ENCODE peak calls at places on chromosomes 2 and 18, in five cellular contexts. P is T-helper 2 cell, F is foreskin keratinocyte, U is mucosa of gallbladder, E is pancreas. O is an unnamed sample.

GRCh38 chr2:116719841-116720240 is 1094.7 kb upstream of the DDX18 start:
- DNase-seq in P (no peak), E (no peak), U (no peak), F (peak; percentile 72), O (no peak)

GRCh38 chr2:100786297-100786658 is 33.7 kb upstream of the NPAS2 start:
- DNase-seq in U (peak; percentile 72), P (no peak), F (peak; percentile 87), E (no peak), O (peak; percentile 92)

GRCh38 chr2:148814143-148814852 is 60.7 kb upstream of the KIF5C start:
- DNase-seq in P (no peak), E (no peak), U (no peak), F (no peak), O (peak; percentile 57)

GRCh38 chr18:37460616-37461015 is 105.0 kb downstream of the CELF4 start:
- DNase-seq in U (no peak), E (no peak), F (no peak), P (no peak), O (no peak)

GRCh38 chr2:68847751-68848150 is 23.4 kb downstream of the BMP10 start:
- DNase-seq in P (no peak), F (no peak), E (no peak), U (peak; percentile 34), O (no peak)

GRCh38 chr2:158760887-158761286 is 34.2 kb upstream of the DAPL1 start:
- DNase-seq in P (no peak), U (no peak), F (peak; percentile 41), E (no peak), O (peak; percentile 47)

GRCh38 chr2:119827866-119828507 is 68.3 kb downstream of the PTPN4 start:
- DNase-seq in U (no peak), P (no peak), E (no peak), F (no peak), O (no peak)

GRCh38 chr2:47221039-47221438 is 65.9 kb upstream of the STPG4 start:
- DNase-seq in F (no peak), E (no peak), P (no peak), U (no peak), O (no peak)

GRCh38 chr2:157185828-157186227 is 71.7 kb upstream of the GALNT5 start:
- DNase-seq in F (no peak), E (no peak), P (no peak), U (no peak), O (no peak)

GRCh38 chr2:3489449-3490115 is 29.7 kb downstream of the ADI1 start:
- DNase-seq in U (no peak), P (no peak), F (no peak), E (no peak), O (no peak)

GRCh38 chr2:134999536-134999935 is 47.7 kb downstream of the MAP3K19 start:
- DNase-seq in U (no peak), P (no peak), E (no peak), F (no peak), O (no peak)

GRCh38 chr18:3513481-3513880 is 63.5 kb downstream of the TGIF1 start:
- DNase-seq in E (no peak), P (no peak), F (no peak), U (no peak), O (no peak)

GRCh38 chr2:12642855-12643254 is 73.9 kb upstream of the TRIB2 start:
- DNase-seq in U (no peak), E (no peak), F (no peak), P (no peak), O (no peak)

GRCh38 chr18:58726671-58727070 is 55.4 kb downstream of the MALT1 start:
- DNase-seq in P (no peak), E (no peak), F (no peak), U (no peak), O (no peak)

GRCh38 chr2:241774419-241775222 is 2.0 kb upstream of the GAL3ST2 start:
- DNase-seq in E (no peak), F (peak; percentile 31), U (peak; percentile 57), P (no peak), O (no peak)

GRCh38 chr2:224545884-224546644 is 39.1 kb downstream of the CUL3 start:
- DNase-seq in E (no peak), P (no peak), F (no peak), U (no peak), O (no peak)

GRCh38 chr2:109063326-109063670 is 65.7 kb upstream of the SH3RF3 start:
- DNase-seq in P (no peak), U (no peak), F (no peak), E (no peak), O (peak; percentile 13)

GRCh38 chr2:51782874-51783765 is 751.2 kb upstream of the NRXN1 start:
- DNase-seq in P (no peak), E (no peak), U (no peak), F (peak; percentile 49), O (no peak)

GRCh38 chr2:139216435-139216834 is 436.2 kb upstream of the NXPH2 start:
- DNase-seq in F (no peak), U (no peak), E (no peak), P (no peak), O (no peak)

GRCh38 chr2:23404426-23404825 is 19.4 kb downstream of the KLHL29 start:
- DNase-seq in U (peak; percentile 51), F (peak; percentile 68), P (no peak), E (no peak), O (peak; percentile 59)

GRCh38 chr18:76822510-76823165 is at the start of gene ZNF236:
- DNase-seq in E (peak; percentile 88), P (peak; percentile 52), U (peak; percentile 65), F (no peak), O (peak; percentile 58)

GRCh38 chr2:188765522-188765921 is 208.7 kb upstream of the COL3A1 start:
- DNase-seq in E (no peak), U (no peak), F (peak; percentile 73), P (no peak), O (no peak)

GRCh38 chr2:2846379-2847130 is 515.5 kb upstream of the MYT1L start:
- DNase-seq in P (no peak), E (peak; percentile 81), F (peak; percentile 43), U (peak; percentile 43), O (peak; percentile 74)